ENCODE peak calls at places on chromosomes 3 and 15, in seven cellular contexts. R is H9, L is mesenchymal stem cell, T is mesendoderm, P is H1, A is neuronal stem cell, V is trophoblast cell. J is an unnamed sample.

GRCh38 chr3:77309460-77309859 is 269.6 kb downstream of the ROBO2 start:
- DNase-seq in R (no peak), V (no peak), T (no peak), A (no peak), P (no peak), L (no peak), J (peak)

GRCh38 chr3:8652323-8652987 is 7.9 kb upstream of the SSUH2 start:
- DNase-seq in R (no peak), T (no peak), L (no peak), A (no peak), P (no peak), V (no peak), J (no peak)

GRCh38 chr3:13420817-13421755 is 964 bp upstream of the NUP210 start:
- DNase-seq in R (no peak), P (peak), T (no peak), V (no peak), A (peak), L (no peak), J (no peak)

GRCh38 chr3:149186219-149186618 is 35.4 kb downstream of the CP start:
- DNase-seq in R (no peak), P (no peak), T (peak), A (no peak), V (no peak), L (no peak), J (no peak)

GRCh38 chr15:99085413-99086326 is 19.2 kb upstream of the SYNM start:
- DNase-seq in A (no peak), L (peak), T (no peak), P (no peak), V (no peak), R (no peak), J (peak)

GRCh38 chr3:89841041-89841440 is 733.6 kb downstream of the EPHA3 start:
- DNase-seq in L (no peak), P (no peak), R (no peak), T (no peak), V (no peak), A (no peak), J (peak)

GRCh38 chr3:69784854-69785523 is 45.7 kb downstream of the MITF start:
- DNase-seq in L (peak), V (peak), A (no peak), T (no peak), P (no peak), R (no peak), J (peak)

GRCh38 chr15:74540135-74540760 is 772 bp upstream of the ARID3B start:
- DNase-seq in L (peak), P (no peak), R (no peak), V (no peak), T (peak), A (no peak), J (peak)

GRCh38 chr15:55532944-55533343 is 24.9 kb upstream of the DNAAF4 start:
- DNase-seq in P (no peak), T (no peak), R (no peak), A (no peak), L (no peak), V (no peak), J (no peak)

GRCh38 chr3:62241279-62241678 is 132.1 kb downstream of the FEZF2 start:
- DNase-seq in R (no peak), L (no peak), V (no peak), A (no peak), P (no peak), T (no peak), J (no peak)

GRCh38 chr3:43748179-43748578 is 57.4 kb downstream of the ABHD5 start:
- DNase-seq in L (peak), T (no peak), R (no peak), V (no peak), A (no peak), P (no peak), J (peak)

DNA sequence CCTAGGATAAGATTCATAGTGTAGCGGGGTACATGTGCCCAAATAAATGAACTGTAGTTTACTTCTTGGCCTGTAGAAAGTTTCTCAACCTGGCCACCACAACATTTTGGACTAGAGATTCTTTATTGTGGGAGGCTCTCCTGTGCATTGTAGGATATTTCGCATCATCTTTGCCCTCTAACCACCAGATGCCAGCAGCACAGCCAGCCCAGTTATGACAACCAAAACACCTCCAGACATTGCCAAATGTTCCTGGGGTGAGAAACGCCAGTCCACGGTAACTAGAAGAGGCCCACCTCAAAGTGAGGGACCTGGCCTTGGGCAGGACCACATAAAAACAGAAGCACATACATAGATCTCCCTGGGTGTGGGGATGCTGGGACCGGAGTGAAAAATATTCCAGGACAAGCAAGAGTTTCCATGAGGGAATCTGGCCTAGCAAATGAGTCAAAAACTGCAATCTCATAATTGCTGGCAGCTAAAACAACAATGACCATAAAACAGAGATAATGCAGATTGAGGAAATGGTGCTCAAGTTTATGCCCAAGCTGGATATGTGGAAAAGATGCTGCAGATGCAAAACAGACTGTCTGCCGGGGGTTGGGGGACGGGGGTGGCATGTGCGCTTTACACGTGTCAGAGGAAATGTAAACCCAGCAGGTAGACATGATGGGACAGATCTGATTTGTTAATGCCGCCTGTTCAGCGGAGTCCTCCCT is 39.7 kb downstream of the ARHGEF3 start:
- DNase-seq in V (no peak), A (no peak), L (peak), R (no peak), T (no peak), P (no peak), J (peak)
- H2BK5ac ChIP-seq in V (no peak), A (no peak), L (no peak), R (no peak), T (no peak), P (no peak), J (no peak)

GRCh38 chr3:124791142-124791541 is 60.9 kb downstream of the UMPS start:
- DNase-seq in P (no peak), T (no peak), L (peak), A (no peak), R (no peak), V (no peak), J (peak)
- H2BK5ac ChIP-seq in P (no peak), T (no peak), L (no peak), A (no peak), R (no peak), V (no peak), J (no peak)

DNA sequence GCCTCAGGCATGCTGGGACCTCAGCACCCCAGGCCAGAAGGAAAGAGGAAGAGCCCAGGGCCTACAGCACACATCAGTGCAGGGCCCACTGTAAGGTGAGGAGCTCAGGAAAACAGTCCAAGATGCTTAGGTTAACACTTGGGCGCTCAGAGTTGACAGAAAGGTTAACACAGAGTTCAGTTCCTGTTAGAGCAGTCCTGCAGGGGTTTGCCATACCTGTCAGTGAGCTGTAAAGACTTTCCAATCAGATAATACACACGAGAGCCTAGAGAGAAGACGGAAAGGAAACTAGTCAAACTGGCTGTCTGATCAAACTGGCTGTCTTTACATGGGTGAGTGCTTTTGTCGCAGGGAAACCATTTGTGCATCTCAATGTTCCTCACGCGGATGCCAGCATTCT is 61.4 kb upstream of the ARHGEF26 start:
- DNase-seq in V (peak), A (no peak), P (no peak), R (no peak), T (peak), L (no peak), J (no peak)
- H2BK5ac ChIP-seq in V (peak), A (no peak), P (no peak), R (no peak), T (no peak), L (no peak), J (no peak)

GRCh38 chr3:192433704-192434103 is 293.6 kb downstream of the FGF12 start:
- DNase-seq in A (no peak), P (no peak), R (no peak), L (no peak), V (no peak), T (no peak), J (no peak)

GRCh38 chr3:192435241-192435640 is 292.1 kb downstream of the FGF12 start:
- DNase-seq in T (no peak), L (no peak), V (no peak), R (no peak), P (no peak), A (no peak), J (no peak)

DNA sequence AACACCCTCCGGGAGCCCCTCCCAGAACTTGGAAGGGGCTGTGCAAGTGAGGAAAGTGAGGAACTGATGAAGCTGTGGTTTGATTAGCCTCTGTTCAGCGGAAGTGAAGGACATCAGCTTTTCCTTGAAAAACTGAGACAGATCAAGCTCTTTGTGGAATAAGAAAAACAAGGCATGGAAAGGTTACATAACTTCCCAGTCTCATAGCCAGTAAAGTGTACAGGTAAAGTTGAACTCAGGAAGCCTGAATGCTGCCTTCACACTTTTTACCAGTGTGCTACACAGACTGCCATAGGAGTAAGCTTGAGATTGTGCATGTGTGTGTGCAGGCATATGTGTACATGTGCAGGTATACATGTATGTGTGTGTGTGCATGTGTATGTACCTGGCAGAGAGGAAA is 293.2 kb downstream of the FGF12 start:
- DNase-seq in V (no peak), A (no peak), P (no peak), T (no peak), L (no peak), R (no peak), J (no peak)
- H2BK5ac ChIP-seq in V (no peak), A (no peak), P (no peak), T (no peak), L (no peak), R (no peak), J (no peak)

DNA sequence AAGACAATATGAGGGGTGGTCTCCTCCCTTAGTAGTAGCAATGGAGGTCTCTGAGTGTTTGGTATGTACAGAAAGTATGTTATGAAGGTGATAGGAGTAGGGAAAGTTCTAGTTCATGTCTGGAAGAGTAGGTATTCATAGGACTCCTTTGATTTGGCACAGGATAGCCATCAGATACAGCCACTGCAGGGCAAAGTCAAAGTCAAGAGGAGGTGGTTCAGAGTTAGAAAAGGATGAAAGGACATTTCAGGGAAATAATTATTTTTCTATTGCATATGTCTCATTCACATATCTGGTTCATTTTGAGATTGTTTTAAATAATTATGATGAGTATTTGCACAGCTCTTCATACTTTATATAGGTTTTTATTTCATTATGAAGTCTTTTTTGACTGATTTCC is 381.1 kb downstream of the MFSD1 start:
- DNase-seq in V (no peak), L (no peak), R (no peak), T (no peak), P (no peak), A (no peak), J (no peak)
- H2BK5ac ChIP-seq in V (no peak), L (no peak), R (no peak), T (no peak), P (no peak), A (no peak), J (no peak)

GRCh38 chr3:129632556-129632955 is 26.1 kb upstream of the PLXND1 start:
- DNase-seq in P (no peak), L (no peak), T (no peak), R (no peak), A (no peak), V (no peak), J (no peak)
- H2BK5ac ChIP-seq in P (no peak), L (no peak), T (no peak), R (no peak), A (peak), V (no peak), J (no peak)

GRCh38 chr3:122112754-122113153 is 57.6 kb downstream of the CD86 start:
- DNase-seq in A (no peak), P (no peak), V (no peak), T (no peak), L (no peak), R (no peak), J (no peak)
- H2BK5ac ChIP-seq in A (no peak), P (no peak), V (no peak), T (no peak), L (no peak), R (no peak), J (no peak)

DNA sequence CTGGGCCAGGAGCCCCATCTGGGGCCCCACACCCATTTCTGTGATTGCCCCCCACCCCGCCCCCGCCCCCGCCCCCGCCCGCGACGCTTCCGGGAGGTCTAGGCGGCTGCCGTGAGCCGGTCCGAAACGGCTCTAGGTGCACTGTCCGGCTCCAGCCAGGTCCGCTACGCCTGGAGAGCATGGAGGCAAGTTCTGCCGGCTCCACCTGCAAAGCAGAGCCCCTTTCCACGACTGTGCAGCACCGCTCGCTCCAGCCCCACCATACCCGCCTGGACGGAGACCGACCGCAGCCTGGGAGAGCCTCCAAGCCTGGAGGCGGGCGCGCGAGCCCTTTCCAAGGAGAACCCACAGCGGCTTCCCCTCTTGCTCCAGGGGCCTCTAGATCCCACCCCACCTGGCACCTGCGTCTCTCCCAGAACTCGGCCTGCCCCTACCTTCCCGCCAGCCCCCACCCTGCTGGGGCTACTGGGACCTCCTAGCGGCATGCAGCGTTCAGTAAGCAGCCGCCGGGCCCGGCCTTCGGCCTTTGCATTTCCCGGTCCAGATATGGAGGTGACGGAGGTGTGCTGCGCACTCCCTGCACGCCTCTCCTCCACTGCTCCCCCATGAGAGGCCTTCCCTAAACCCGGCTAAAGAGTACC is 66.2 kb downstream of the KLF13 start:
- DNase-seq in P (peak), V (no peak), T (peak), A (no peak), L (peak), R (peak), J (no peak)
- H2BK5ac ChIP-seq in P (no peak), V (peak), T (no peak), A (peak), L (no peak), R (no peak), J (no peak)

J was measured in IMR-90.